ENCODE peak calls at places on chromosomes 3 and 15, in ten cellular contexts. I is iPS DF 6.9, F is IMR-90, L is hepatocyte, Q is endodermal cell, Y is neural progenitor cell, K is tibial nerve, R is prostate gland, H is sigmoid colon, G is SJSA1. P is an unnamed sample.

GRCh38 chr3:99900248-99900647 is 82.6 kb downstream of the CMSS1 start:
- DNase-seq in L (no peak), R (no peak), Y (no peak), K (no peak), H (no peak), I (no peak), F (no peak), Q (no peak), G (no peak), P (no peak)

GRCh38 chr15:23069496-23070166 is 30.3 kb upstream of the TUBGCP5 start:
- DNase-seq in H (no peak), F (no peak), Y (peak; percentile 48), G (peak; percentile 91), K (no peak), I (no peak), R (no peak), Q (peak; percentile 60), L (no peak), P (peak; percentile 43)

GRCh38 chr3:119145500-119146167 is at the start of gene TEX55:
- DNase-seq in K (no peak), H (no peak), Q (peak; percentile 80), I (peak; percentile 41), F (peak; percentile 61), G (no peak), Y (peak; percentile 62), R (peak; percentile 20), L (peak; percentile 76), P (peak; percentile 70)

GRCh38 chr3:963755-964154 is 129.1 kb upstream of the CNTN6 start:
- DNase-seq in L (no peak), G (no peak), R (no peak), Q (no peak), F (no peak), H (no peak), Y (no peak), I (no peak), K (no peak), P (no peak)

GRCh38 chr3:3800076-3800448 is 831 bp downstream of the LRRN1 start:
- DNase-seq in Y (peak; percentile 51), L (peak; percentile 65), Q (peak; percentile 76), F (no peak), I (no peak), H (no peak), R (peak; percentile 6), K (no peak), G (no peak), P (peak; percentile 34)

GRCh38 chr3:49165771-49166751 is at the start of gene CCDC71:
- DNase-seq in I (peak; percentile 74), L (peak; percentile 89), H (peak; percentile 86), R (peak; percentile 23), K (peak; percentile 39), F (peak; percentile 51), Y (peak; percentile 86), Q (peak; percentile 91), G (peak; percentile 68), P (peak; percentile 81)

GRCh38 chr15:41501191-41501917 is 7.7 kb downstream of the ITPKA start:
- DNase-seq in L (peak; percentile 47), R (no peak), Q (peak; percentile 81), H (no peak), K (no peak), G (no peak), I (no peak), Y (peak; percentile 65), F (peak; percentile 44), P (no peak)

GRCh38 chr3:149886957-149887356 is 73.9 kb downstream of the RNF13 start:
- DNase-seq in F (no peak), Y (peak; percentile 20), L (no peak), R (no peak), I (no peak), H (no peak), G (no peak), K (no peak), Q (peak; percentile 69), P (no peak)

GRCh38 chr3:11641683-11642407 is 1.9 kb downstream of the VGLL4 start:
- DNase-seq in Q (no peak), H (no peak), Y (peak; percentile 45), K (no peak), R (no peak), G (no peak), L (no peak), I (no peak), F (peak; percentile 68), P (peak; percentile 39)

GRCh38 chr3:194142156-194142910 is 6.4 kb downstream of the HES1 start:
- DNase-seq in I (no peak), G (no peak), K (peak; percentile 67), F (no peak), Q (no peak), Y (peak; percentile 37), R (no peak), H (peak; percentile 87), L (peak; percentile 40), P (no peak)

GRCh38 chr3:52385157-52385556 is 59.7 kb downstream of the SEMA3G start:
- DNase-seq in Y (peak; percentile 90), Q (peak; percentile 96), R (no peak), H (no peak), K (no peak), I (peak; percentile 82), G (no peak), L (peak; percentile 70), F (peak; percentile 41), P (peak; percentile 68)

GRCh38 chr3:181637056-181637798 is 74.5 kb upstream of the SOX2 start:
- DNase-seq in R (no peak), I (no peak), K (no peak), L (no peak), G (no peak), H (no peak), Q (no peak), Y (no peak), F (no peak), P (no peak)

GRCh38 chr3:152205097-152205593 is 63.6 kb upstream of the MBNL1 start:
- DNase-seq in I (no peak), H (no peak), Y (no peak), R (no peak), G (no peak), Q (no peak), K (no peak), L (no peak), F (no peak), P (no peak)

GRCh38 chr3:152204218-152204617 is 64.5 kb upstream of the MBNL1 start:
- DNase-seq in Y (no peak), Q (no peak), I (no peak), R (no peak), F (no peak), H (no peak), L (no peak), G (no peak), K (no peak), P (no peak)

GRCh38 chr3:152202976-152203626 is 65.6 kb upstream of the MBNL1 start:
- DNase-seq in Q (no peak), Y (no peak), I (no peak), K (no peak), H (no peak), R (no peak), L (no peak), F (no peak), G (no peak), P (no peak)

GRCh38 chr3:152206243-152206642 is 62.5 kb upstream of the MBNL1 start:
- DNase-seq in F (no peak), R (no peak), L (no peak), Y (no peak), G (no peak), K (no peak), I (no peak), H (no peak), Q (no peak), P (no peak)

DNA sequence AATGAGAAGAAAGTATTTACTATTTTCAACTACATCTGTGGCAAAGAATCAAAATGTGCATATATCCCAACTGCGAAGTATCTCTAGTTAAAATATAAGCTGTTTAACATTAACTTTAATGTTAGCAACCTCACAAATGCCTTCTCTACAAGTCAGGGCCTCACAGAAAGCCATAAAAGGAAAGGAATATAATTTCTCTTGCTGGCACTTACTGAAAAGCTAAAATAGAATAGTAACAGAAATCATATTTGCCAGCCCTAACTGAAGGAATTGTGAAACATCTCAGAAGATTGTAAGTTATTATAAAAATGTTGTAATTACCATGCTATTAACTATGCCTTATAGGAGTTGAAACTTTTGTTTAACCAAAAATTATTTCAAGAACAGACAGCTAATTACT is 65.1 kb upstream of the MBNL1 start:
- DNase-seq in Q (no peak), Y (no peak), I (no peak), K (no peak), R (no peak), G (no peak), H (no peak), L (no peak), F (peak; percentile 28), P (no peak)
- H3K4me3 ChIP-seq in Q (no peak overlapping the region), Y (no peak overlapping the region), I (no peak overlapping the region), K (peak overlapping the region; percentile 20), R (no peak overlapping the region), G (no peak overlapping the region), H (peak overlapping the region; percentile 19), L (no peak overlapping the region), F (no peak overlapping the region), P (no peak overlapping the region)

DNA sequence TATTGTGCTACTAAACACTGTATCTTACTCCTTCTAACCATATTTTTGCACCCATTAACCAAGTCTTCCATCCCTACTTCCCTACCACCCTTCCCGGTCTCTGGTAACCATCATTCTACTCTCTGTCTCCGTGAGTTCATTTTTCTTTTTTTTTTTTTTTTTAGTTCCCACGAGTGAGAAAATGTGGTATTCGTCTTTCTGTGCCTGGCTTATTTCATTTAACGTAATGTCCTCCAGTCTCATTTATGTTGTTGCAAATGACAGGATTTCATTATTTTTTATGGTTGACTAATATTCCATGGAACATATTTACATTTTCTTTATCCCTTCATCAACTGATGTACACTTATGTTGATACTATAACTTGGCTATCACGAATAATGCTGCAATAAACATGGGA is 31.7 kb downstream of the TJP1 start:
- DNase-seq in F (no peak), Q (no peak), Y (no peak), H (no peak), G (no peak), I (no peak), L (no peak), K (no peak), R (no peak), P (no peak)
- H3K4me1 ChIP-seq in F (peaks cover 6% of the 10 kb centered on the region), Q (no peaks in the 10 kb centered on the region), Y (peaks cover 9% of the 10 kb centered on the region), H (no peaks in the 10 kb centered on the region), G (peaks cover 53% of the 10 kb centered on the region), I (peaks cover 2% of the 10 kb centered on the region), L (no peaks in the 10 kb centered on the region), K (no peaks in the 10 kb centered on the region), R (no peaks in the 10 kb centered on the region), P (no peaks in the 10 kb centered on the region)

GRCh38 chr15:25207369-25207768 is 231.5 kb downstream of the UBE3A start:
- DNase-seq in Q (no peak), F (no peak), G (no peak), Y (no peak), H (no peak), K (no peak), R (no peak), I (no peak), L (no peak), P (no peak)
- H3K9me3 ChIP-seq in Q (peaks cover 5% of the 10 kb centered on the region), F (peaks cover 75% of the 10 kb centered on the region), G (peaks cover 27% of the 10 kb centered on the region), Y (no peaks in the 10 kb centered on the region), H (no peaks in the 10 kb centered on the region), K (no peaks in the 10 kb centered on the region), R (no peaks in the 10 kb centered on the region), I (peaks cover 14% of the 10 kb centered on the region), L (no peaks in the 10 kb centered on the region), P (no peaks in the 10 kb centered on the region)

GRCh38 chr15:51619331-51620033 is 3.1 kb downstream of the DMXL2 start:
- DNase-seq in K (no peak), L (no peak), Y (no peak), R (no peak), Q (no peak), I (no peak), G (no peak), H (no peak), F (no peak), P (no peak)
- H3K4me3 ChIP-seq in K (no peak overlapping the region), L (no peak overlapping the region), Y (no peak overlapping the region), R (no peak overlapping the region), Q (no peak overlapping the region), I (no peak overlapping the region), G (no peak overlapping the region), H (no peak overlapping the region), F (no peak overlapping the region), P (no peak overlapping the region)

GRCh38 chr3:71095511-71096305 is 487.8 kb downstream of the FOXP1 start:
- DNase-seq in G (no peak), Y (no peak), L (no peak), F (peak; percentile 54), I (no peak), Q (no peak), K (no peak), H (no peak), R (no peak), P (no peak)
- H3K4me1 ChIP-seq in G (peaks cover 33% of the 10 kb centered on the region), Y (no peaks in the 10 kb centered on the region), L (peaks cover 5% of the 10 kb centered on the region), F (peaks cover 12% of the 10 kb centered on the region), I (no peaks in the 10 kb centered on the region), Q (no peaks in the 10 kb centered on the region), K (no peaks in the 10 kb centered on the region), H (no peaks in the 10 kb centered on the region), R (no peaks in the 10 kb centered on the region), P (peaks cover 1% of the 10 kb centered on the region)